ENCODE peak calls at places on chromosome 12, in five cellular contexts. One of them, this sample, is unnamed.

GRCh38 chr12:46998811-46999368 is 80.5 kb upstream of the PCED1B start:
- DNase-seq in pancreas: no peak
- DNase-seq in prostate gland: no peak
- DNase-seq in CD4-positive, alpha-beta T cell: no peak
- DNase-seq in fibroblast of lung: peak
- DNase-seq in this sample: no peak

GRCh38 chr12:30000401-30000800 is 216.7 kb upstream of the TMTC1 start:
- DNase-seq in fibroblast of lung: peak
- DNase-seq in pancreas: no peak
- DNase-seq in prostate gland: no peak
- DNase-seq in CD4-positive, alpha-beta T cell: no peak
- DNase-seq in this sample: no peak

GRCh38 chr12:51368640-51369517 is 22.3 kb downstream of the GALNT6 start:
- DNase-seq in fibroblast of lung: no peak
- DNase-seq in CD4-positive, alpha-beta T cell: peak
- DNase-seq in pancreas: peak
- DNase-seq in prostate gland: peak
- DNase-seq in this sample: peak

GRCh38 chr12:88361493-88361892 is 218.8 kb downstream of the KITLG start:
- DNase-seq in prostate gland: no peak
- DNase-seq in pancreas: no peak
- DNase-seq in fibroblast of lung: no peak
- DNase-seq in CD4-positive, alpha-beta T cell: no peak
- DNase-seq in this sample: no peak

GRCh38 chr12:121799175-121799841 is 4.5 kb upstream of the SETD1B start:
- DNase-seq in prostate gland: peak
- DNase-seq in pancreas: peak
- DNase-seq in fibroblast of lung: peak
- DNase-seq in CD4-positive, alpha-beta T cell: peak
- DNase-seq in this sample: peak

GRCh38 chr12:614727-615060 is 48.6 kb downstream of the NINJ2 start:
- DNase-seq in fibroblast of lung: no peak
- DNase-seq in pancreas: no peak
- DNase-seq in CD4-positive, alpha-beta T cell: no peak
- DNase-seq in prostate gland: no peak
- DNase-seq in this sample: no peak

GRCh38 chr12:124673881-124674617 is 106.6 kb upstream of the NCOR2 start:
- DNase-seq in prostate gland: no peak
- DNase-seq in CD4-positive, alpha-beta T cell: no peak
- DNase-seq in pancreas: no peak
- DNase-seq in fibroblast of lung: no peak
- DNase-seq in this sample: no peak

GRCh38 chr12:112347521-112347920 is 34.7 kb downstream of the HECTD4 start:
- DNase-seq in CD4-positive, alpha-beta T cell: no peak
- DNase-seq in prostate gland: no peak
- DNase-seq in pancreas: no peak
- DNase-seq in fibroblast of lung: peak
- DNase-seq in this sample: no peak

GRCh38 chr12:12979731-12980259 is 20.3 kb downstream of the HEBP1 start:
- DNase-seq in CD4-positive, alpha-beta T cell: no peak
- DNase-seq in prostate gland: no peak
- DNase-seq in pancreas: no peak
- DNase-seq in fibroblast of lung: peak
- DNase-seq in this sample: no peak

GRCh38 chr12:1937481-1938224 is 19.2 kb upstream of the CACNA2D4 start:
- DNase-seq in CD4-positive, alpha-beta T cell: no peak
- DNase-seq in prostate gland: no peak
- DNase-seq in fibroblast of lung: no peak
- DNase-seq in pancreas: no peak
- DNase-seq in this sample: no peak

GRCh38 chr12:117513353-117513752 is 151.9 kb upstream of the NOS1 start:
- DNase-seq in CD4-positive, alpha-beta T cell: no peak
- DNase-seq in pancreas: peak
- DNase-seq in fibroblast of lung: no peak
- DNase-seq in prostate gland: peak
- DNase-seq in this sample: no peak

GRCh38 chr12:38905480-38906351 is at the start of gene CPNE8:
- DNase-seq in prostate gland: peak
- DNase-seq in pancreas: peak
- DNase-seq in fibroblast of lung: no peak
- DNase-seq in CD4-positive, alpha-beta T cell: peak
- DNase-seq in this sample: peak

GRCh38 chr12:109573029-109573913 is at the start of the genes MMAB and MVK:
- DNase-seq in fibroblast of lung: peak
- DNase-seq in CD4-positive, alpha-beta T cell: peak
- DNase-seq in pancreas: peak
- DNase-seq in prostate gland: peak
- DNase-seq in this sample: peak

GRCh38 chr12:31828057-31828456 is 99.2 kb upstream of the AMN1 start:
- DNase-seq in CD4-positive, alpha-beta T cell: no peak
- DNase-seq in pancreas: no peak
- DNase-seq in fibroblast of lung: no peak
- DNase-seq in prostate gland: no peak
- DNase-seq in this sample: no peak

GRCh38 chr12:98594050-98594853 is 766 bp downstream of the SLC25A3 start:
- DNase-seq in fibroblast of lung: peak
- DNase-seq in prostate gland: peak
- DNase-seq in CD4-positive, alpha-beta T cell: peak
- DNase-seq in pancreas: peak
- DNase-seq in this sample: peak

GRCh38 chr12:124236651-124237050 is 58.2 kb upstream of the RFLNA start:
- DNase-seq in pancreas: no peak
- DNase-seq in fibroblast of lung: peak
- DNase-seq in CD4-positive, alpha-beta T cell: no peak
- DNase-seq in prostate gland: no peak
- DNase-seq in this sample: no peak

GRCh38 chr12:59375633-59376032 is 220.2 kb upstream of the SLC16A7 start:
- DNase-seq in fibroblast of lung: no peak
- DNase-seq in CD4-positive, alpha-beta T cell: no peak
- DNase-seq in prostate gland: no peak
- DNase-seq in pancreas: no peak
- DNase-seq in this sample: no peak

GRCh38 chr12:51635371-51635770 is 44.3 kb downstream of the SCN8A start:
- DNase-seq in pancreas: no peak
- DNase-seq in CD4-positive, alpha-beta T cell: no peak
- DNase-seq in fibroblast of lung: no peak
- DNase-seq in prostate gland: no peak
- DNase-seq in this sample: no peak

GRCh38 chr12:80068173-80068572 is 31.2 kb upstream of the OTOGL start:
- DNase-seq in fibroblast of lung: no peak
- DNase-seq in CD4-positive, alpha-beta T cell: no peak
- DNase-seq in pancreas: no peak
- DNase-seq in prostate gland: no peak
- DNase-seq in this sample: no peak

DNA sequence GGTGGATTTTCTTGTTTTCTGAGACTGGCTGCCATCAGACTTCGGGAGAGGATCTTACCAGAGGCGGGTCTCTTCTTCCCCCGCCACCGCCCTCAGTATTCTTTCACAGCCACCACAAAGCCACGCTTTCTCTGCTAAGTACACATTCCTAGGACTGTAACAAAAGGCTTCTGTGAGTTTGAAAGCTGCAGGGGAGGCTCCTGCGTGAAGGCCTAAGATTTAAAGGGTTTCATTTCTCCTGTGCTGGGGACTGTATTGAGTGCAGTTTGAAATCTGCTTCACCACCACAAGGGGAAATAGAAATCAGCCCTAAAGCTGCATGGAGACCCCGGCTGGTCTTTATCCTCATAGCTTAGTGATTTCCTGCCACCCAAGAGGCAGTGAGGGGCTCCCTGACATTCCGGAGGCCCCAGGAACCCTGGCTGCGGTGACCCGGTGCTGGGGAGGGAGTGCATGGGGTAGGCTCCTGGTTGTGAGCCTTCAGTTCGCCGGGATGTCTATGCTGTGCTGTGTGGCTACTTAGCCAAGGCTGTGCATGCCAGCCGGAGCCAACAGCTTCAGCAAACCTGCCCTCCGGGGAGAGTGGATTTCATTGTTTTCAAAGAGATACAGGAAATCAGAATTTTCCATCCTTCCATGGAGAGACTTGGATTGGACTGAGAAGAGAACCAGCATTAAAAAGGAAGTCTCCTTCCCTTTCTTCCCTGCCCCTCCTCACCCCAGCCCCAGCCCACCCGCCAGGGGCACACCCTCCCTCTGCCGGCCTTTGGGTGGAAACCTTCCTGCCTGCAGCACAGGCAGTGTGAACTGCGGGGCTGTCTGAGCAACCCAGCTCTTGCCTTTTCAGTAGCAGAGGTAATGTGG is 163.3 kb downstream of the ETV6 start:
- DNase-seq in CD4-positive, alpha-beta T cell: no peak
- DNase-seq in prostate gland: peak
- DNase-seq in pancreas: no peak
- DNase-seq in fibroblast of lung: no peak
- DNase-seq in this sample: peak
- TF ChIP-seq CTCF in CD4-positive, alpha-beta T cell: peak
- TF ChIP-seq CTCF in prostate gland: peak
- TF ChIP-seq CTCF in pancreas: no peak
- TF ChIP-seq CTCF in fibroblast of lung: no peak
- TF ChIP-seq CTCF in this sample: no peak

GRCh38 chr12:75724913-75725312 is 213.5 kb upstream of the KRR1 start:
- DNase-seq in pancreas: no peak
- DNase-seq in CD4-positive, alpha-beta T cell: no peak
- DNase-seq in fibroblast of lung: peak
- DNase-seq in prostate gland: no peak
- DNase-seq in this sample: no peak
- H3K27ac ChIP-seq in pancreas: no peak
- H3K27ac ChIP-seq in CD4-positive, alpha-beta T cell: no peak
- H3K27ac ChIP-seq in fibroblast of lung: peak
- H3K27ac ChIP-seq in prostate gland: no peak
- H3K27ac ChIP-seq in this sample: no peak

DNA sequence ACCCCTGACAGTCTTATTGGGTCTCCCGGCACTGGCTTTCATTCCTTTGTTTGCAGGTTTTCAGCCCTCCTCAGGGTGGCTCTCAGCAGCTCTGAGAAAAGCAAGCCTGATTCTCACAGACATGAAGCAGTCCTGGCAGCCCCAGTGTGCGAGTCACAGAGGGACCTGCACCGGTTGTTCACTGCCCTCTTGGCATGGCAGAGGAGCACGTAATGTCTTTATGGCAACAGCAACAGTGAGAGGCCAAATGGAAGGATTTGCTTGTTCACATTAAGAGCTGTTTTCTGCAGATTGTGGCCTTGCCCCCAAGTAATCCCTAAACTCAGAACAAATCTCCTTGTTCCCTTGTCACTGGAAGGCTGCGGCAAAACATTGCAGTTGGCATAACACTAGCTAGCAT is 3.4 kb downstream of the KCNA5 start:
- DNase-seq in CD4-positive, alpha-beta T cell: no peak
- DNase-seq in fibroblast of lung: no peak
- DNase-seq in pancreas: no peak
- DNase-seq in prostate gland: no peak
- DNase-seq in this sample: no peak
- TF ChIP-seq CTCF in CD4-positive, alpha-beta T cell: no peak
- TF ChIP-seq CTCF in fibroblast of lung: no peak
- TF ChIP-seq CTCF in pancreas: no peak
- TF ChIP-seq CTCF in prostate gland: no peak
- TF ChIP-seq CTCF in this sample: no peak

DNA sequence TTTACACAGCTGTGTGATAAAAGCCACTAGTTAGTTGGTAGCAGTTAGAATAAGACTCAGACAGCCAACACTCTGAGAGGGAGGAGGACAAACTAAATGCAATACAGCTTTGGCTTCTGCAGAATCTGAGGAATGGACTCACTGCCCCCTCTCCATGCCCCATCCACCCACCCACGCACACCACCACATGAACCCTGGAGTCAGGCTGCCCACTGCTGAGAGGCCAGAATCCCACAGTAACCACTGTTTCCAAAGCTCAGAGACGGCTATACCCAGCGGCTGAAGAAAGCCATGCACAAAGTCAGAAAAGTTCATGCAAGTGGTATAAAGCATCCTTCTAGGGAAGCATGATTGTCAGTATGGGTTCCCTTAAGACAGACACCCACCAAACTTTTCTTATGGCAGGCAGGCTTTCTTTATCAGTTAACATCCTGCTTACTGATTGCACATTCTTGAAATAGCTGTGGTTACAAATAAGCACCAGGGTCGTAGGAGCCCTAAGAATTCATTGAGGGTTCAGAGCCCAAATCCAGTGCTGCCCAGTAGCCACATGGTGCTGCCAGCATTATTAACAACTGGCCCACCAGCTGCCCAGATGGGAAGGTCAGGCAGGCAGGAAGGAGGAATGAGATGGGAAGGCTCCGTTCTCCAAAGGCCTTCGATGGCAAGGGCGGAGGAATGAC is 61.5 kb downstream of the NT5DC3 start:
- DNase-seq in fibroblast of lung: no peak
- DNase-seq in pancreas: no peak
- DNase-seq in prostate gland: no peak
- DNase-seq in CD4-positive, alpha-beta T cell: no peak
- DNase-seq in this sample: no peak
- H3K27ac ChIP-seq in fibroblast of lung: no peak
- H3K27ac ChIP-seq in pancreas: no peak
- H3K27ac ChIP-seq in prostate gland: no peak
- H3K27ac ChIP-seq in CD4-positive, alpha-beta T cell: no peak
- H3K27ac ChIP-seq in this sample: no peak

DNA sequence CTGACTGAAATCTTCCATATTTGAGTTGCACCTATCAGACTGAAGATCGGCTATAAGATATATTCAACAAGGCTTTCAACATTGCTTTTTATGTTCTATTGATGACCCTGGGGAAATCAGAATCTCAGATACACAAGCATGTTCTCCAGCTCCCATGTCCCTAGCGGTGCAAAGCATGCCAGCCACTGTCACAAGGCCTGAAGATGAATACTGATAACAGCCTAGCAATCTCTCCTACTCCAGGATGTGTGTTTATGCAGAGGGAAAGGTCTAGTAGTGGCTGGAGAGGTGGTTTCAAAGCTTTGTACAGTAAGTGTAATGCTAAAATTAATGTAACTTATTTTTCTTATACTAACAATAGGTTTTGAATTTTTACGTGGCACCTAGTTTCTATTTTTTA is 64.6 kb downstream of the SOX5 start:
- DNase-seq in CD4-positive, alpha-beta T cell: no peak
- DNase-seq in pancreas: no peak
- DNase-seq in prostate gland: no peak
- DNase-seq in fibroblast of lung: no peak
- DNase-seq in this sample: no peak
- TF ChIP-seq CTCF in CD4-positive, alpha-beta T cell: no peak
- TF ChIP-seq CTCF in pancreas: no peak
- TF ChIP-seq CTCF in prostate gland: no peak
- TF ChIP-seq CTCF in fibroblast of lung: no peak
- TF ChIP-seq CTCF in this sample: no peak

DNA sequence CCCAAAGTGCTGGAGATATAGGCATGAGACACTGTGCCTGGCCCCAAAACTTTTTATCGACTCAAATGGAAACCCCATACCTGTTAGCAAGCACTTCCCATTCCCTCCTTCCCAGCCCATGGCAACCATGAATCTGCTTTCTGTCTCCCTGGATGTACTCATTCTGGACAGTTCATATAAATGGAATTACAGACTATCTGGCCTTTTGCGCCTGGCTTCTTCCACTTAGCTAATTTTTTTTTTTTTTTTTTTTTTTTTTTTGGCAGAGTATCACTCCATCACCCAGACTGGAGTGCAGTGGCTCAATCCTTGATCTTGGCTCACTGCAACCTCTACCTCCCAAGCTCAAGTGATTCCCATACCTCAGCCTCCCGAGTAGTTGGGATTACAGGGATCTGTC is 134.5 kb upstream of the MED13L start:
- DNase-seq in prostate gland: no peak
- DNase-seq in pancreas: no peak
- DNase-seq in fibroblast of lung: no peak
- DNase-seq in CD4-positive, alpha-beta T cell: no peak
- DNase-seq in this sample: no peak
- H3K27ac ChIP-seq in prostate gland: no peak
- H3K27ac ChIP-seq in pancreas: no peak
- H3K27ac ChIP-seq in fibroblast of lung: no peak
- H3K27ac ChIP-seq in CD4-positive, alpha-beta T cell: no peak
- H3K27ac ChIP-seq in this sample: no peak